ENCODE peak calls at places on chromosomes 16 and 17, in four cellular contexts. One of them, this sample, is unnamed. For H3K4me1, the result is how much of the 10 kb centered on the place peaks cover.

GRCh38 chr17:8436169-8436932 is 667 bp downstream of the NDEL1 start:
- DNase-seq in ovary: peak
- DNase-seq in A549: peak
- DNase-seq in tibial nerve: peak
- DNase-seq in this sample: peak

GRCh38 chr17:40602445-40603443 is 37.5 kb upstream of the CCR7 start:
- DNase-seq in ovary: no peak
- DNase-seq in A549: no peak
- DNase-seq in tibial nerve: no peak
- DNase-seq in this sample: no peak

GRCh38 chr17:31663576-31663975 is 195.5 kb downstream of the COPRS start:
- DNase-seq in ovary: no peak
- DNase-seq in A549: no peak
- DNase-seq in tibial nerve: no peak
- DNase-seq in this sample: no peak

GRCh38 chr16:11151156-11151904 is 104.7 kb downstream of the SOCS1 start:
- DNase-seq in ovary: no peak
- DNase-seq in A549: no peak
- DNase-seq in tibial nerve: no peak
- DNase-seq in this sample: no peak

GRCh38 chr17:48198950-48199541 is 91.5 kb downstream of the SNX11 start:
- DNase-seq in ovary: no peak
- DNase-seq in A549: no peak
- DNase-seq in tibial nerve: no peak
- DNase-seq in this sample: no peak

GRCh38 chr17:48985436-48986245 is 11.5 kb upstream of the IGF2BP1 start:
- DNase-seq in ovary: no peak
- DNase-seq in A549: no peak
- DNase-seq in tibial nerve: no peak
- DNase-seq in this sample: no peak

GRCh38 chr17:28597606-28598383 is 1.0 kb downstream of the SPAG5 start:
- DNase-seq in ovary: no peak
- DNase-seq in A549: no peak
- DNase-seq in tibial nerve: no peak
- DNase-seq in this sample: no peak

GRCh38 chr17:57366177-57366557 is 109.8 kb downstream of the MSI2 start:
- DNase-seq in ovary: no peak
- DNase-seq in A549: no peak
- DNase-seq in tibial nerve: no peak
- DNase-seq in this sample: no peak

GRCh38 chr17:50908860-50909764 is 43.0 kb upstream of the TOB1 start:
- DNase-seq in ovary: no peak
- DNase-seq in A549: no peak
- DNase-seq in tibial nerve: peak
- DNase-seq in this sample: peak

GRCh38 chr17:81662002-81662401 is 4.4 kb downstream of the OXLD1 start:
- DNase-seq in ovary: no peak
- DNase-seq in A549: no peak
- DNase-seq in tibial nerve: no peak
- DNase-seq in this sample: no peak

GRCh38 chr17:3308603-3309002 is 10.4 kb upstream of the OR3A1 start:
- DNase-seq in ovary: no peak
- DNase-seq in A549: no peak
- DNase-seq in tibial nerve: no peak
- DNase-seq in this sample: no peak

GRCh38 chr16:89257281-89257731 is 39.8 kb downstream of the ZNF778 start:
- DNase-seq in ovary: no peak
- DNase-seq in A549: no peak
- DNase-seq in tibial nerve: no peak
- DNase-seq in this sample: no peak

GRCh38 chr16:64250866-64251265 is 871.0 kb downstream of the CDH11 start:
- DNase-seq in ovary: no peak
- DNase-seq in A549: no peak
- DNase-seq in tibial nerve: no peak
- DNase-seq in this sample: no peak

GRCh38 chr16:54363760-54364159 is 77.2 kb upstream of the IRX3 start:
- DNase-seq in ovary: no peak
- DNase-seq in A549: no peak
- DNase-seq in tibial nerve: no peak
- DNase-seq in this sample: no peak

GRCh38 chr16:78633551-78633950 is 534.1 kb downstream of the WWOX start:
- DNase-seq in ovary: no peak
- DNase-seq in A549: no peak
- DNase-seq in tibial nerve: no peak
- DNase-seq in this sample: no peak

GRCh38 chr16:81956213-81956948 is 54.9 kb downstream of the SDR42E1 start:
- DNase-seq in ovary: no peak
- DNase-seq in A549: no peak
- DNase-seq in tibial nerve: no peak
- DNase-seq in this sample: no peak

GRCh38 chr17:3511841-3512511 is 36.2 kb downstream of the ASPA start:
- DNase-seq in ovary: no peak
- DNase-seq in A549: no peak
- DNase-seq in tibial nerve: no peak
- DNase-seq in this sample: no peak

GRCh38 chr16:57017251-57017650 is 27.9 kb downstream of the NLRC5 start:
- DNase-seq in ovary: no peak
- DNase-seq in A549: no peak
- DNase-seq in tibial nerve: no peak
- DNase-seq in this sample: no peak

GRCh38 chr17:50123649-50124349 is 6.2 kb downstream of the SAMD14 start:
- DNase-seq in ovary: no peak
- DNase-seq in A549: no peak
- DNase-seq in tibial nerve: no peak
- DNase-seq in this sample: peak

GRCh38 chr17:39224778-39225307 is 902 bp downstream of the STAC2 start:
- DNase-seq in ovary: no peak
- DNase-seq in A549: no peak
- DNase-seq in tibial nerve: no peak
- DNase-seq in this sample: no peak

GRCh38 chr17:58533616-58534188 is 19.3 kb upstream of the MTMR4 start:
- DNase-seq in ovary: no peak
- DNase-seq in A549: no peak
- DNase-seq in tibial nerve: no peak
- DNase-seq in this sample: no peak

GRCh38 chr16:5850632-5851175 is 753.1 kb upstream of the EEF2KMT start:
- DNase-seq in ovary: no peak
- DNase-seq in A549: no peak
- DNase-seq in tibial nerve: no peak
- DNase-seq in this sample: no peak

GRCh38 chr17:70808596-70808995 is 639.3 kb downstream of the KCNJ2 start:
- DNase-seq in ovary: no peak
- DNase-seq in A549: peak
- DNase-seq in tibial nerve: no peak
- DNase-seq in this sample: no peak

GRCh38 chr17:31538080-31538762 is 146.7 kb downstream of the RAB11FIP4 start:
- DNase-seq in ovary: no peak
- DNase-seq in A549: no peak
- DNase-seq in tibial nerve: no peak
- DNase-seq in this sample: no peak

GRCh38 chr17:45992175-45992574 is 6.9 kb upstream of the STH start:
- DNase-seq in ovary: no peak
- DNase-seq in A549: no peak
- DNase-seq in tibial nerve: no peak
- DNase-seq in this sample: no peak

GRCh38 chr16:89024546-89024945 is 47.5 kb upstream of the CBFA2T3 start:
- DNase-seq in ovary: no peak
- DNase-seq in A549: no peak
- DNase-seq in tibial nerve: no peak
- DNase-seq in this sample: no peak

GRCh38 chr17:33290156-33290697 is 2.9 kb downstream of the ASIC2 start:
- DNase-seq in ovary: no peak
- DNase-seq in A549: no peak
- DNase-seq in tibial nerve: no peak
- DNase-seq in this sample: no peak

GRCh38 chr16:11101283-11101682 is 154.7 kb downstream of the SOCS1 start:
- DNase-seq in ovary: no peak
- DNase-seq in A549: no peak
- DNase-seq in tibial nerve: no peak
- DNase-seq in this sample: no peak

GRCh38 chr17:79506955-79507354 is 103.9 kb downstream of the RBFOX3 start:
- DNase-seq in ovary: no peak
- DNase-seq in A549: no peak
- DNase-seq in tibial nerve: no peak
- DNase-seq in this sample: no peak

DNA sequence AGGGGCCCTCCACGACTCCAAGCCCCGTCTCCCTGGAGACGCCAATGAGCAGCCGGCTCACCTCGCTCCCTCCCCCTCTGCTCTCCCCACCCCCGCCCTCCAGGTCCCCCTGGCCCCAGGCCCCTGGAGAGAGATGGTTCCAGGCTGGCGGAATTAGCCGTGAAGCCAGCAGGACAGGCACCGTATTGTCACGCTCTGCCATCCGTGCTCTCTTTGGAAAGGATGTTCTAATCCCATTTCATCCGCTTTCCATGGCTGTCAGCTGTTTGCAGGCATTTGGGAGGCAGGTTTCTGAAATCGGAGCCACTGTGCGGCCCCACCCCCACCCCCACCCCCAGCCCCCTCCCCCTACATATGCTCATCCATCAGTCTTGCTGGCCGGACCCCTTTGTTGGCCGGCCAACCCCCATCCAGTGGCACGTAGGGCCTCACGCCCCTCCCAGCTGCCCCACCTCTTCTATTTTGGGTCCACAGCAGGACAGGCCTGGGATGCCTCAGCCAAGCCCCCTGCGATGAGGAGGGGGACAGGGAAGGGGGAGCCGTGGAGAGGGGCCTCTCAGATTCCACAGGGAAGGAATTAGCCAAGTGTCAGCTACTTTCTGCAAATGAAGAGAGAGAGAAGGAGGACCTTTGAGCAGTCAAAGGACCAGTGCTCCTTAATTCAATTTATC is 30.8 kb downstream of the SDK2 start:
- DNase-seq in ovary: no peak
- DNase-seq in A549: no peak
- DNase-seq in tibial nerve: no peak
- DNase-seq in this sample: peak
- H3K4me3 ChIP-seq in ovary: no peak
- H3K4me3 ChIP-seq in A549: no peak
- H3K4me3 ChIP-seq in tibial nerve: no peak
- H3K4me3 ChIP-seq in this sample: no peak

GRCh38 chr16:75555707-75556512 is at the start of gene TMEM231:
- DNase-seq in ovary: peak
- DNase-seq in A549: peak
- DNase-seq in tibial nerve: peak
- DNase-seq in this sample: peak
- TF ChIP-seq POLR2A in ovary: no peak
- TF ChIP-seq POLR2A in A549: peak
- TF ChIP-seq POLR2A in tibial nerve: no peak
- TF ChIP-seq POLR2A in this sample: no peak

GRCh38 chr16:86492961-86493639 is 17.2 kb upstream of the FOXF1 start:
- DNase-seq in ovary: no peak
- DNase-seq in A549: no peak
- DNase-seq in tibial nerve: no peak
- DNase-seq in this sample: no peak

GRCh38 chr16:86495357-86495701 is 15.0 kb upstream of the FOXF1 start:
- DNase-seq in ovary: no peak
- DNase-seq in A549: no peak
- DNase-seq in tibial nerve: no peak
- DNase-seq in this sample: no peak

GRCh38 chr16:86492267-86492960 is 17.9 kb upstream of the FOXF1 start:
- DNase-seq in ovary: no peak
- DNase-seq in A549: no peak
- DNase-seq in tibial nerve: no peak
- DNase-seq in this sample: no peak

GRCh38 chr16:86494565-86495356 is 15.6 kb upstream of the FOXF1 start:
- DNase-seq in ovary: no peak
- DNase-seq in A549: no peak
- DNase-seq in tibial nerve: no peak
- DNase-seq in this sample: no peak

DNA sequence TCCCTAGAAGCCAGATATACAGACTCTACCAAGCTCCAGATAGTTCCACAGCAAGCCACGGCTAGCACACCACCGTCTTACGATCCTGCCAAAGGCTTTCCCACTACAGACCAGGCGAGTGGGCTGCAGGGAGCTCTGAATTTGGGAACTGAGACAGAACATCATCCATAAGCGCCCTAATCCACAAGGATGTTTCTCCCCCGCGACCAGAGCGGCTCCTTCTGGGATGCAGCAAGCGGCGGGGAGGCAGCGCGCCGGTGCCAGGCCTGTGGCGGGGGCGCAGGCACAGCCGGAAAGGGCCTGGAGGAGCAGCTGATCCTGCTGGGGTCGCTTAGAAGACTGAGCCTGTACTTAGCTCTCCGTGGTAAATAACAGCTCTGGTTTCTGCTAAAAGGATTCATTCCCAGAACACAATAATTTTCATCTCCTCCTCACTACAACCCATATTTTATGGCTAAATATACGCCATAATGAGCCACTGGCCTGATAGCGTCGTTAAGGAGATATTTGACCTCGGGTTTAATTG is 16.2 kb upstream of the FOXF1 start:
- DNase-seq in ovary: no peak
- DNase-seq in A549: no peak
- DNase-seq in tibial nerve: no peak
- DNase-seq in this sample: no peak
- H3K4me1 ChIP-seq in ovary: under half
- H3K4me1 ChIP-seq in A549: under half
- H3K4me1 ChIP-seq in tibial nerve: half or more
- H3K4me1 ChIP-seq in this sample: under half

GRCh38 chr17:62739666-62740065 is 68.4 kb downstream of the MARCHF10 start:
- DNase-seq in ovary: no peak
- DNase-seq in A549: no peak
- DNase-seq in tibial nerve: no peak
- DNase-seq in this sample: no peak
- H3K4me3 ChIP-seq in ovary: no peak
- H3K4me3 ChIP-seq in A549: no peak
- H3K4me3 ChIP-seq in tibial nerve: no peak
- H3K4me3 ChIP-seq in this sample: no peak

GRCh38 chr17:21126645-21127507 is at the start of gene DHRS7B:
- DNase-seq in ovary: peak
- DNase-seq in A549: peak
- DNase-seq in tibial nerve: peak
- DNase-seq in this sample: peak
- TF ChIP-seq POLR2A in ovary: peak
- TF ChIP-seq POLR2A in A549: peak
- TF ChIP-seq POLR2A in tibial nerve: no peak
- TF ChIP-seq POLR2A in this sample: peak

GRCh38 chr16:48617711-48618148 is 7.8 kb upstream of the N4BP1 start:
- DNase-seq in ovary: peak
- DNase-seq in A549: no peak
- DNase-seq in tibial nerve: no peak
- DNase-seq in this sample: peak

GRCh38 chr16:48616571-48616970 is 6.6 kb upstream of the N4BP1 start:
- DNase-seq in ovary: no peak
- DNase-seq in A549: no peak
- DNase-seq in tibial nerve: no peak
- DNase-seq in this sample: no peak

GRCh38 chr16:48617104-48617503 is 7.1 kb upstream of the N4BP1 start:
- DNase-seq in ovary: no peak
- DNase-seq in A549: no peak
- DNase-seq in tibial nerve: no peak
- DNase-seq in this sample: no peak

GRCh38 chr16:48620445-48620844 is 10.5 kb upstream of the N4BP1 start:
- DNase-seq in ovary: no peak
- DNase-seq in A549: no peak
- DNase-seq in tibial nerve: no peak
- DNase-seq in this sample: no peak

GRCh38 chr16:48619547-48619946 is 9.6 kb upstream of the N4BP1 start:
- DNase-seq in ovary: no peak
- DNase-seq in A549: no peak
- DNase-seq in tibial nerve: no peak
- DNase-seq in this sample: no peak
- H3K4me1 ChIP-seq in ovary: under half
- H3K4me1 ChIP-seq in A549: under half
- H3K4me1 ChIP-seq in tibial nerve: under half
- H3K4me1 ChIP-seq in this sample: under half